ENCODE peak calls at places on chromosomes 12 and 14, in six cellular contexts. R, A, I, E, F and V are unnamed samples.

GRCh38 chr14:104784846-104785707 is 10.5 kb downstream of the AKT1 start:
- DNase-seq in F (no peak), R (no peak), I (no peak), A (no peak), E (no peak), V (no peak)

GRCh38 chr14:36520601-36521525 is 831 bp upstream of the NKX2-1 start:
- DNase-seq in E (no peak), F (peak), A (no peak), I (no peak), R (no peak), V (peak)

GRCh38 chr14:89207925-89208328 is 209.1 kb downstream of the FOXN3 start:
- DNase-seq in I (no peak), R (no peak), E (no peak), F (no peak), A (no peak), V (peak)

GRCh38 chr12:97594236-97594635 is 131.6 kb downstream of the RMST start:
- DNase-seq in F (no peak), I (no peak), R (no peak), E (no peak), A (no peak), V (no peak)

GRCh38 chr14:91320266-91320665 is 75.8 kb upstream of the GPR68 start:
- DNase-seq in F (no peak), R (no peak), I (no peak), E (no peak), A (no peak), V (no peak)

GRCh38 chr12:50196537-50196936 is 29.4 kb upstream of the CERS5 start:
- DNase-seq in I (no peak), F (no peak), R (no peak), E (no peak), A (no peak), V (no peak)

GRCh38 chr12:24534632-24535031 is 414.3 kb downstream of the BCAT1 start:
- DNase-seq in I (no peak), A (no peak), R (no peak), E (no peak), F (no peak), V (peak)

GRCh38 chr12:6378709-6379427 is 3.5 kb upstream of the SCNN1A start:
- DNase-seq in F (no peak), R (no peak), I (peak), A (no peak), E (no peak), V (peak)

GRCh38 chr12:25769076-25769945 is 189.2 kb upstream of the RASSF8 start:
- DNase-seq in I (no peak), R (peak), F (no peak), E (peak), A (no peak), V (no peak)

GRCh38 chr12:60070541-60070940 is 474.7 kb downstream of the SLC16A7 start:
- DNase-seq in E (no peak), R (no peak), F (no peak), I (no peak), A (no peak), V (no peak)

GRCh38 chr12:115710104-115710564 is 567.4 kb downstream of the MED13L start:
- DNase-seq in I (no peak), A (no peak), F (no peak), E (peak), R (peak), V (no peak)

GRCh38 chr12:109738878-109739665 is 25.4 kb downstream of the FAM222A start:
- DNase-seq in I (peak), A (peak), R (peak), F (no peak), E (no peak), V (no peak)

GRCh38 chr12:42299392-42300308 is 26.2 kb downstream of the ZCRB1 start:
- DNase-seq in E (peak), I (no peak), F (no peak), A (no peak), R (no peak), V (no peak)

GRCh38 chr14:98593361-98593761 is 678.6 kb downstream of the BCL11B start:
- DNase-seq in A (no peak), I (no peak), E (no peak), F (no peak), R (no peak), V (no peak)

GRCh38 chr14:98602983-98603382 is 669.0 kb downstream of the BCL11B start:
- DNase-seq in E (no peak), F (no peak), A (no peak), R (no peak), I (no peak), V (no peak)

GRCh38 chr14:98599082-98599481 is 672.9 kb downstream of the BCL11B start:
- DNase-seq in E (no peak), I (no peak), A (no peak), F (no peak), R (no peak), V (no peak)

GRCh38 chr14:98594156-98594555 is 677.8 kb downstream of the BCL11B start:
- DNase-seq in R (no peak), A (no peak), F (no peak), I (no peak), E (no peak), V (no peak)

GRCh38 chr14:98598576-98598975 is 673.4 kb downstream of the BCL11B start:
- DNase-seq in I (no peak), F (no peak), E (no peak), R (no peak), A (no peak), V (no peak)
- H3K4me3 ChIP-seq in I (no peak), F (no peak), E (no peak), R (no peak), A (no peak), V (no peak)

GRCh38 chr14:61749867-61750266 is 12.4 kb upstream of the SNAPC1 start:
- DNase-seq in R (no peak), I (no peak), A (no peak), E (no peak), F (peak), V (peak)
- H3K4me3 ChIP-seq in R (no peak), I (no peak), A (no peak), E (peak), F (no peak), V (no peak)

GRCh38 chr12:89829434-89829975 is 120.9 kb upstream of the ATP2B1 start:
- DNase-seq in R (no peak), I (no peak), A (no peak), E (no peak), F (no peak), V (no peak)

GRCh38 chr12:89828575-89828974 is 119.9 kb upstream of the ATP2B1 start:
- DNase-seq in I (no peak), E (no peak), F (no peak), A (no peak), R (no peak), V (no peak)

GRCh38 chr12:89825591-89826449 is 117.2 kb upstream of the ATP2B1 start:
- DNase-seq in I (no peak), E (no peak), A (no peak), F (no peak), R (no peak), V (no peak)

GRCh38 chr12:89826468-89826867 is 117.8 kb upstream of the ATP2B1 start:
- DNase-seq in I (no peak), F (no peak), A (no peak), E (no peak), R (no peak), V (no peak)

DNA sequence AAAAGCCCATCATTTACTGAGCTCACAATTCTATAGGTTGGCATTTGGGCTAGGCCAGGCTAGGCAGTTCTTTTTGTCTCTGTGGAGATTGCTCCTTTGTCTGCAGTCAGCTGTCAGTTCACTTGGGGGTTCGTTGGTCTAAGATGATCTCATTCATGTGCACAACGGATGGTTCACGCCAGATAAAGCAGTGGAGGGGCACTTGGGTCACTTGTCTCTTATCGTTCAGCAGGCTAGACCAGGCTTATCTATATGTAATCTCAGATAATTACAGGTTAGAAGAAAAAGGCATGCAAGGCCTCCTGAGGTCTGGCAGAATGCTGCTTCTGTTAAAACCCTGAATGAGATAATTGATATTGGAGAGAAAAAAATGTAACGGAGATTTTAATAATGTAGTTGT is 119.0 kb upstream of the ATP2B1 start:
- DNase-seq in E (no peak), A (no peak), F (no peak), R (no peak), I (no peak), V (no peak)
- H3K4me3 ChIP-seq in E (no peak), A (no peak), F (no peak), R (no peak), I (no peak), V (no peak)

GRCh38 chr12:62435337-62436163 is 31.1 kb upstream of the MON2 start:
- DNase-seq in E (peak), I (peak), F (peak), R (peak), A (peak), V (peak)

GRCh38 chr12:62438098-62438692 is 28.4 kb upstream of the MON2 start:
- DNase-seq in F (peak), R (peak), A (no peak), E (peak), I (no peak), V (peak)

GRCh38 chr12:62434504-62435336 is 31.9 kb upstream of the MON2 start:
- DNase-seq in E (no peak), F (no peak), I (no peak), R (peak), A (no peak), V (peak)

GRCh38 chr12:62436164-62436503 is 30.5 kb upstream of the MON2 start:
- DNase-seq in A (no peak), R (no peak), E (no peak), I (no peak), F (no peak), V (no peak)
- H3K4me3 ChIP-seq in A (no peak), R (no peak), E (peak), I (peak), F (peak), V (peak)

GRCh38 chr14:56131004-56131864 is 13.0 kb downstream of the PELI2 start:
- DNase-seq in F (no peak), R (no peak), E (no peak), A (no peak), I (no peak), V (no peak)

GRCh38 chr14:56131865-56132830 is 13.9 kb downstream of the PELI2 start:
- DNase-seq in E (no peak), A (no peak), I (no peak), R (no peak), F (no peak), V (no peak)

GRCh38 chr14:56127156-56127555 is 8.9 kb downstream of the PELI2 start:
- DNase-seq in R (no peak), F (no peak), A (no peak), I (no peak), E (no peak), V (no peak)

GRCh38 chr14:56129092-56129491 is 10.9 kb downstream of the PELI2 start:
- DNase-seq in F (no peak), I (no peak), R (no peak), A (no peak), E (no peak), V (peak)

GRCh38 chr14:56129941-56130340 is 11.7 kb downstream of the PELI2 start:
- DNase-seq in F (no peak), I (no peak), R (no peak), E (no peak), A (no peak), V (peak)
- H3K4me3 ChIP-seq in F (no peak), I (no peak), R (no peak), E (no peak), A (no peak), V (no peak)